ENCODE peak calls at places on chromosomes 7 and 10, in ten cellular contexts. One of them, this sample, is unnamed. For H3K27me3, the result is how much of the 10 kb centered on the place peaks cover.

GRCh38 chr7:103075337-103075918 is 488 bp downstream of the ARMC10 start:
- DNase-seq in pancreas: peak
- DNase-seq in right atrium auricular region: peak
- DNase-seq in neuronal stem cell: peak
- DNase-seq in psoas muscle: peak
- DNase-seq in adipocyte: peak
- DNase-seq in HCT116: no peak
- DNase-seq in CD4-positive, CD25-positive, alpha-beta regulatory T cell: peak
- DNase-seq in spleen: peak
- DNase-seq in sigmoid colon: peak
- DNase-seq in this sample: peak

GRCh38 chr7:133024604-133025003 is 57.3 kb downstream of the CHCHD3 start:
- DNase-seq in CD4-positive, CD25-positive, alpha-beta regulatory T cell: no peak
- DNase-seq in pancreas: no peak
- DNase-seq in spleen: no peak
- DNase-seq in right atrium auricular region: no peak
- DNase-seq in neuronal stem cell: no peak
- DNase-seq in psoas muscle: no peak
- DNase-seq in adipocyte: no peak
- DNase-seq in HCT116: no peak
- DNase-seq in sigmoid colon: no peak
- DNase-seq in this sample: no peak

GRCh38 chr7:39504963-39505362 is 61.2 kb upstream of the YAE1 start:
- DNase-seq in spleen: no peak
- DNase-seq in psoas muscle: peak
- DNase-seq in adipocyte: peak
- DNase-seq in sigmoid colon: no peak
- DNase-seq in neuronal stem cell: no peak
- DNase-seq in CD4-positive, CD25-positive, alpha-beta regulatory T cell: no peak
- DNase-seq in pancreas: no peak
- DNase-seq in right atrium auricular region: no peak
- DNase-seq in HCT116: peak
- DNase-seq in this sample: no peak

GRCh38 chr10:86086418-86086817 is 280.2 kb downstream of the GRID1 start:
- DNase-seq in right atrium auricular region: no peak
- DNase-seq in sigmoid colon: no peak
- DNase-seq in pancreas: no peak
- DNase-seq in adipocyte: no peak
- DNase-seq in spleen: peak
- DNase-seq in psoas muscle: no peak
- DNase-seq in HCT116: no peak
- DNase-seq in neuronal stem cell: no peak
- DNase-seq in CD4-positive, CD25-positive, alpha-beta regulatory T cell: no peak
- DNase-seq in this sample: no peak

GRCh38 chr7:46286957-46287356 is 365.9 kb upstream of the IGFBP3 start:
- DNase-seq in adipocyte: no peak
- DNase-seq in sigmoid colon: no peak
- DNase-seq in CD4-positive, CD25-positive, alpha-beta regulatory T cell: no peak
- DNase-seq in pancreas: no peak
- DNase-seq in HCT116: no peak
- DNase-seq in spleen: no peak
- DNase-seq in psoas muscle: no peak
- DNase-seq in right atrium auricular region: no peak
- DNase-seq in neuronal stem cell: no peak
- DNase-seq in this sample: no peak

GRCh38 chr7:151756076-151756731 is 120.7 kb downstream of the PRKAG2 start:
- DNase-seq in pancreas: no peak
- DNase-seq in psoas muscle: no peak
- DNase-seq in sigmoid colon: no peak
- DNase-seq in HCT116: peak
- DNase-seq in CD4-positive, CD25-positive, alpha-beta regulatory T cell: peak
- DNase-seq in neuronal stem cell: no peak
- DNase-seq in spleen: no peak
- DNase-seq in adipocyte: no peak
- DNase-seq in right atrium auricular region: no peak
- DNase-seq in this sample: peak

GRCh38 chr10:31074357-31075065 is 42.8 kb upstream of the ZNF438 start:
- DNase-seq in psoas muscle: no peak
- DNase-seq in sigmoid colon: no peak
- DNase-seq in CD4-positive, CD25-positive, alpha-beta regulatory T cell: no peak
- DNase-seq in pancreas: no peak
- DNase-seq in HCT116: no peak
- DNase-seq in adipocyte: no peak
- DNase-seq in right atrium auricular region: no peak
- DNase-seq in spleen: no peak
- DNase-seq in neuronal stem cell: no peak
- DNase-seq in this sample: no peak

GRCh38 chr7:116691664-116692063 is 19.7 kb downstream of the MET start:
- DNase-seq in adipocyte: no peak
- DNase-seq in right atrium auricular region: no peak
- DNase-seq in psoas muscle: no peak
- DNase-seq in CD4-positive, CD25-positive, alpha-beta regulatory T cell: no peak
- DNase-seq in pancreas: no peak
- DNase-seq in neuronal stem cell: no peak
- DNase-seq in sigmoid colon: no peak
- DNase-seq in HCT116: no peak
- DNase-seq in spleen: no peak
- DNase-seq in this sample: no peak

GRCh38 chr7:110309941-110310340 is 781.0 kb upstream of the LRRN3 start:
- DNase-seq in adipocyte: peak
- DNase-seq in HCT116: no peak
- DNase-seq in psoas muscle: no peak
- DNase-seq in CD4-positive, CD25-positive, alpha-beta regulatory T cell: no peak
- DNase-seq in sigmoid colon: no peak
- DNase-seq in pancreas: no peak
- DNase-seq in neuronal stem cell: no peak
- DNase-seq in spleen: no peak
- DNase-seq in right atrium auricular region: no peak
- DNase-seq in this sample: no peak

GRCh38 chr10:98852686-98853085 is 383.0 kb downstream of the HPSE2 start:
- DNase-seq in sigmoid colon: no peak
- DNase-seq in psoas muscle: no peak
- DNase-seq in CD4-positive, CD25-positive, alpha-beta regulatory T cell: no peak
- DNase-seq in pancreas: no peak
- DNase-seq in adipocyte: no peak
- DNase-seq in right atrium auricular region: no peak
- DNase-seq in spleen: no peak
- DNase-seq in HCT116: peak
- DNase-seq in neuronal stem cell: no peak
- DNase-seq in this sample: no peak

GRCh38 chr10:1465421-1465902 is 271.9 kb downstream of the ADARB2 start:
- DNase-seq in right atrium auricular region: no peak
- DNase-seq in sigmoid colon: no peak
- DNase-seq in pancreas: no peak
- DNase-seq in CD4-positive, CD25-positive, alpha-beta regulatory T cell: no peak
- DNase-seq in adipocyte: no peak
- DNase-seq in neuronal stem cell: no peak
- DNase-seq in spleen: no peak
- DNase-seq in HCT116: no peak
- DNase-seq in psoas muscle: no peak
- DNase-seq in this sample: no peak

GRCh38 chr7:150428671-150429451 is 21.6 kb upstream of the GIMAP8 start:
- DNase-seq in right atrium auricular region: peak
- DNase-seq in HCT116: no peak
- DNase-seq in neuronal stem cell: no peak
- DNase-seq in psoas muscle: no peak
- DNase-seq in CD4-positive, CD25-positive, alpha-beta regulatory T cell: no peak
- DNase-seq in sigmoid colon: peak
- DNase-seq in spleen: no peak
- DNase-seq in adipocyte: peak
- DNase-seq in pancreas: no peak
- DNase-seq in this sample: no peak

GRCh38 chr10:118594392-118595063 is 920 bp downstream of the PRLHR start:
- DNase-seq in right atrium auricular region: no peak
- DNase-seq in sigmoid colon: no peak
- DNase-seq in HCT116: no peak
- DNase-seq in CD4-positive, CD25-positive, alpha-beta regulatory T cell: peak
- DNase-seq in neuronal stem cell: peak
- DNase-seq in pancreas: no peak
- DNase-seq in spleen: no peak
- DNase-seq in psoas muscle: peak
- DNase-seq in adipocyte: no peak
- DNase-seq in this sample: peak

GRCh38 chr10:118585794-118586193 is 9.7 kb downstream of the PRLHR start:
- DNase-seq in CD4-positive, CD25-positive, alpha-beta regulatory T cell: no peak
- DNase-seq in sigmoid colon: no peak
- DNase-seq in adipocyte: no peak
- DNase-seq in pancreas: no peak
- DNase-seq in spleen: no peak
- DNase-seq in neuronal stem cell: no peak
- DNase-seq in right atrium auricular region: no peak
- DNase-seq in psoas muscle: no peak
- DNase-seq in HCT116: no peak
- DNase-seq in this sample: no peak

GRCh38 chr10:118592675-118593330 is 2.6 kb downstream of the PRLHR start:
- DNase-seq in pancreas: peak
- DNase-seq in adipocyte: no peak
- DNase-seq in psoas muscle: no peak
- DNase-seq in spleen: no peak
- DNase-seq in sigmoid colon: no peak
- DNase-seq in HCT116: no peak
- DNase-seq in right atrium auricular region: no peak
- DNase-seq in CD4-positive, CD25-positive, alpha-beta regulatory T cell: no peak
- DNase-seq in neuronal stem cell: no peak
- DNase-seq in this sample: no peak

GRCh38 chr10:118587881-118588651 is 7.4 kb downstream of the PRLHR start:
- DNase-seq in HCT116: no peak
- DNase-seq in spleen: no peak
- DNase-seq in pancreas: no peak
- DNase-seq in right atrium auricular region: no peak
- DNase-seq in psoas muscle: no peak
- DNase-seq in sigmoid colon: no peak
- DNase-seq in CD4-positive, CD25-positive, alpha-beta regulatory T cell: no peak
- DNase-seq in adipocyte: no peak
- DNase-seq in neuronal stem cell: no peak
- DNase-seq in this sample: no peak

DNA sequence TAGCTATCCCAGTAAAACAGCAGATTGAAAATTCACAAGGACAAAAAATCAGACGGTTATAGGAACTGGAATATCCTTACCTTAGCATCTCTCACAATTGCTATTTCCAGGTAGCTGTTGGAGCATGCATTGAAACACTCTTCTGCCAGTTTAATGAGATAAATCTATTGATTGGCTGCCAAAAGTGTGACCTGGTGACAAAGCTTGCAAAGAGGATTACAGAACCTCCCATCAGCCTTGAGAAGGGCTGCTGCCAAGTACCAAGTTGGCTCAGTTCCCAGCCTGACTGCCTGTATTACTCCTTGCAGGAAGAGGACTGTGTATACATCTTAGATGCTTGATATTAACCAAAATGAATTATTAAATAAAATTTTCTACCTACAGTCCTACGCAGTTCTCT is 5.1 kb downstream of the PRLHR start:
- DNase-seq in neuronal stem cell: no peak
- DNase-seq in sigmoid colon: no peak
- DNase-seq in right atrium auricular region: no peak
- DNase-seq in spleen: no peak
- DNase-seq in adipocyte: peak
- DNase-seq in CD4-positive, CD25-positive, alpha-beta regulatory T cell: no peak
- DNase-seq in psoas muscle: no peak
- DNase-seq in HCT116: no peak
- DNase-seq in pancreas: peak
- DNase-seq in this sample: no peak
- H3K27me3 ChIP-seq in neuronal stem cell: under half
- H3K27me3 ChIP-seq in sigmoid colon: under half
- H3K27me3 ChIP-seq in right atrium auricular region: under half
- H3K27me3 ChIP-seq in spleen: under half
- H3K27me3 ChIP-seq in adipocyte: half or more
- H3K27me3 ChIP-seq in CD4-positive, CD25-positive, alpha-beta regulatory T cell: under half
- H3K27me3 ChIP-seq in psoas muscle: under half
- H3K27me3 ChIP-seq in HCT116: half or more
- H3K27me3 ChIP-seq in pancreas: under half
- H3K27me3 ChIP-seq in this sample: under half

DNA sequence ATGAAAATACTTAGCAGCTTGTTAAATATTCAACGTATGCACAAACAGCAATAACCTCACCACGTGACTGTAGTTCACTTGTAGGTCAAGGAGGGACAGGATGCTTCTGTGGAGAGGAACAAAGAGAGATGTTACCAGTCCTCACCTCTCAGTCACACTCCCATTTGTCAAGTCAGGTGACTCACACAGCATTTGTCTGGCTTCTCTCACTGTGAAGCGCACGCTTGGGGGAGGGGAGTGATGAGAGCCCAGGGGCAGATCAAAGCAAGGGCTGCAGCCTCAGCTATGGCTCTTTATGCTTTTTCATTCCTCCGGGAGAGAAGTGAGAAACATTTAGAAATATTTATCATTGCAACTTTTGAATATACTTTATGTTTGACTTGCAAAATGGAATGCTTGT is 2.9 kb upstream of the RBM20 start:
- DNase-seq in sigmoid colon: no peak
- DNase-seq in neuronal stem cell: no peak
- DNase-seq in adipocyte: no peak
- DNase-seq in pancreas: no peak
- DNase-seq in HCT116: peak
- DNase-seq in psoas muscle: peak
- DNase-seq in right atrium auricular region: no peak
- DNase-seq in spleen: no peak
- DNase-seq in CD4-positive, CD25-positive, alpha-beta regulatory T cell: no peak
- DNase-seq in this sample: no peak
- H3K4me3 ChIP-seq in sigmoid colon: no peak
- H3K4me3 ChIP-seq in neuronal stem cell: no peak
- H3K4me3 ChIP-seq in adipocyte: no peak
- H3K4me3 ChIP-seq in pancreas: no peak
- H3K4me3 ChIP-seq in HCT116: peak
- H3K4me3 ChIP-seq in psoas muscle: no peak
- H3K4me3 ChIP-seq in right atrium auricular region: no peak
- H3K4me3 ChIP-seq in spleen: no peak
- H3K4me3 ChIP-seq in CD4-positive, CD25-positive, alpha-beta regulatory T cell: no peak
- H3K4me3 ChIP-seq in this sample: no peak

GRCh38 chr10:49153115-49153514 is 19.3 kb upstream of the FAM170B start:
- DNase-seq in psoas muscle: no peak
- DNase-seq in adipocyte: no peak
- DNase-seq in spleen: no peak
- DNase-seq in pancreas: no peak
- DNase-seq in sigmoid colon: no peak
- DNase-seq in neuronal stem cell: no peak
- DNase-seq in HCT116: no peak
- DNase-seq in right atrium auricular region: no peak
- DNase-seq in CD4-positive, CD25-positive, alpha-beta regulatory T cell: no peak
- DNase-seq in this sample: no peak
- H3K27me3 ChIP-seq in psoas muscle: under half
- H3K27me3 ChIP-seq in adipocyte: under half
- H3K27me3 ChIP-seq in spleen: under half
- H3K27me3 ChIP-seq in pancreas: under half
- H3K27me3 ChIP-seq in sigmoid colon: under half
- H3K27me3 ChIP-seq in neuronal stem cell: under half
- H3K27me3 ChIP-seq in HCT116: half or more
- H3K27me3 ChIP-seq in right atrium auricular region: under half
- H3K27me3 ChIP-seq in CD4-positive, CD25-positive, alpha-beta regulatory T cell: under half
- H3K27me3 ChIP-seq in this sample: under half

DNA sequence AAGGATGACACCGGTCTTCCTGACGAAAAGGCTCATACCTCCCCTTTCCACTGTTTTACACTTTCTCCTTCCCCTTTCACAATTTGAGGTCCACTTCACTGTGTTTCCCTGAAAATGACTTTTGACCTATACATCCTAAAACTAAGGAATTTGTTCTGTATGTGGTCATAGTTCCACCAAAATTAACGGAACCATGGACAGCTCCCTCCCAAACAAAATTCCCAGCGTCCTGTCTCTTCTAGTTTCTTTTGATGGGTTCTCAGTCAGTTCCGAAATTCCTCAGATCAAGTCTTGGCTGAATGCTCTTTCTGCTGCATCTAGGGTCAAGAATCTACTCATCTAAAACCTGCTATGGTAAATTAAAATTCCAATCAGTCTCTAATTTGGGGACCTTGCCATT is 1191.9 kb downstream of the CNTNAP2 start:
- DNase-seq in adipocyte: peak
- DNase-seq in spleen: no peak
- DNase-seq in sigmoid colon: no peak
- DNase-seq in pancreas: no peak
- DNase-seq in right atrium auricular region: no peak
- DNase-seq in CD4-positive, CD25-positive, alpha-beta regulatory T cell: no peak
- DNase-seq in HCT116: no peak
- DNase-seq in psoas muscle: no peak
- DNase-seq in neuronal stem cell: peak
- DNase-seq in this sample: no peak
- H3K4me3 ChIP-seq in adipocyte: no peak
- H3K4me3 ChIP-seq in spleen: no peak
- H3K4me3 ChIP-seq in sigmoid colon: no peak
- H3K4me3 ChIP-seq in pancreas: no peak
- H3K4me3 ChIP-seq in right atrium auricular region: no peak
- H3K4me3 ChIP-seq in CD4-positive, CD25-positive, alpha-beta regulatory T cell: no peak
- H3K4me3 ChIP-seq in HCT116: no peak
- H3K4me3 ChIP-seq in psoas muscle: no peak
- H3K4me3 ChIP-seq in neuronal stem cell: no peak
- H3K4me3 ChIP-seq in this sample: no peak

This sample was measured in CD8-positive, alpha-beta T cell.